ENCODE peak calls at places on chromosomes 16 and 17, in seven cellular contexts. B is HepG2, L is H1, G is prostate gland, Z is ovary, Q is testis, T is stomach. F is an unnamed sample. For H3K36me3, the result is how much of the 10 kb centered on the place peaks cover.

GRCh38 chr16:85562102-85562786 is 50.9 kb upstream of the GSE1 start:
- DNase-seq in G (no peak), L (peak), B (no peak), Z (no peak), T (no peak), Q (no peak), F (no peak)

GRCh38 chr16:502179-502943 is 25.2 kb upstream of the CAPN15 start:
- DNase-seq in T (no peak), G (no peak), Z (no peak), B (peak), L (no peak), Q (no peak), F (no peak)

GRCh38 chr17:27315322-27315721 is 21.4 kb downstream of the WSB1 start:
- DNase-seq in Q (peak), G (peak), T (peak), L (no peak), Z (peak), B (no peak), F (peak)

GRCh38 chr17:11852911-11853310 is 144.4 kb downstream of the ZNF18 start:
- DNase-seq in L (no peak), T (no peak), Z (no peak), B (no peak), Q (no peak), G (no peak), F (no peak)

GRCh38 chr17:68498479-68499326 is 13.5 kb upstream of the PRKAR1A start:
- DNase-seq in Z (peak), L (no peak), Q (peak), G (no peak), B (no peak), T (peak), F (peak)

GRCh38 chr17:32239457-32239856 is 26.2 kb upstream of the RHBDL3 start:
- DNase-seq in Q (no peak), B (no peak), Z (no peak), T (no peak), L (no peak), G (no peak), F (no peak)

GRCh38 chr17:11290814-11291213 is 49.8 kb downstream of the SHISA6 start:
- DNase-seq in G (no peak), L (no peak), Q (no peak), Z (no peak), T (no peak), B (no peak), F (no peak)

GRCh38 chr16:87017388-87018012 is 299.7 kb downstream of the C16orf95 start:
- DNase-seq in B (no peak), G (no peak), T (no peak), L (no peak), Z (no peak), Q (no peak), F (no peak)

GRCh38 chr16:73418746-73419145 is 370.8 kb upstream of the ZFHX3 start:
- DNase-seq in L (no peak), T (no peak), Q (no peak), B (no peak), G (no peak), Z (no peak), F (no peak)

GRCh38 chr17:38768417-38768816 is 15.9 kb downstream of the PSMB3 start:
- DNase-seq in Q (no peak), L (no peak), Z (no peak), B (no peak), G (no peak), T (no peak), F (peak)

GRCh38 chr17:57366558-57367351 is 110.4 kb downstream of the MSI2 start:
- DNase-seq in B (peak), G (no peak), T (peak), Z (no peak), L (no peak), Q (peak), F (peak)

GRCh38 chr17:74528491-74529199 is 2.6 kb downstream of the CD300LB start:
- DNase-seq in Q (peak), Z (no peak), G (no peak), B (no peak), L (no peak), T (peak), F (no peak)

GRCh38 chr16:55868137-55868536 is 7.0 kb downstream of the CES5A start:
- DNase-seq in L (no peak), Z (no peak), Q (no peak), T (no peak), G (no peak), B (no peak), F (no peak)

GRCh38 chr17:56973520-56973919 is 4.4 kb upstream of the SCPEP1 start:
- DNase-seq in B (no peak), G (peak), Q (no peak), L (no peak), T (no peak), Z (no peak), F (no peak)

GRCh38 chr17:52106638-52107261 is 51.8 kb downstream of the CA10 start:
- DNase-seq in G (peak), L (peak), Z (peak), B (peak), Q (peak), T (peak), F (peak)

GRCh38 chr16:70573451-70574121 is 50.0 kb downstream of the SF3B3 start:
- DNase-seq in Z (no peak), L (no peak), T (no peak), B (peak), G (peak), Q (peak), F (peak)

GRCh38 chr16:84500531-84500930 is 3.9 kb downstream of the MEAK7 start:
- DNase-seq in B (no peak), Q (no peak), T (no peak), Z (peak), G (no peak), L (no peak), F (no peak)

GRCh38 chr17:19720631-19721426 is 4.4 kb upstream of the SLC47A2 start:
- DNase-seq in Z (no peak), Q (no peak), T (peak), G (no peak), L (no peak), B (peak), F (no peak)

GRCh38 chr16:17134586-17134985 is 336.2 kb downstream of the XYLT1 start:
- DNase-seq in T (no peak), G (no peak), Z (no peak), Q (no peak), B (no peak), L (no peak), F (no peak)

GRCh38 chr16:85699628-85700027 is 10.9 kb upstream of the GINS2 start:
- DNase-seq in Q (no peak), G (no peak), Z (no peak), B (no peak), L (no peak), T (no peak), F (no peak)

GRCh38 chr16:27436921-27437650 is 35.1 kb downstream of the IL21R start:
- DNase-seq in B (no peak), T (peak), Q (peak), Z (no peak), L (peak), G (no peak), F (no peak)

GRCh38 chr17:75417054-75417453 is 11.6 kb upstream of the GRB2 start:
- DNase-seq in G (no peak), B (no peak), L (no peak), T (no peak), Q (peak), Z (no peak), F (peak)

GRCh38 chr17:1639549-1639948 is 6.0 kb downstream of the SCARF1 start:
- DNase-seq in L (no peak), G (no peak), B (no peak), Z (no peak), T (no peak), Q (peak), F (no peak)

GRCh38 chr17:34580685-34581445 is 1.5 kb downstream of the TMEM132E start:
- DNase-seq in G (no peak), T (no peak), Q (peak), B (no peak), L (peak), Z (no peak), F (no peak)

GRCh38 chr17:76271669-76272540 is 6.8 kb downstream of the UBALD2 start:
- DNase-seq in Z (no peak), Q (no peak), L (peak), B (no peak), T (peak), G (no peak), F (no peak)

GRCh38 chr17:69516911-69517310 is 102.4 kb downstream of the MAP2K6 start:
- DNase-seq in Z (no peak), B (no peak), Q (no peak), T (no peak), G (no peak), L (no peak), F (no peak)

GRCh38 chr16:66026211-66026610 is 340.3 kb upstream of the CDH5 start:
- DNase-seq in G (peak), L (peak), Q (no peak), Z (no peak), B (no peak), T (no peak), F (no peak)

DNA sequence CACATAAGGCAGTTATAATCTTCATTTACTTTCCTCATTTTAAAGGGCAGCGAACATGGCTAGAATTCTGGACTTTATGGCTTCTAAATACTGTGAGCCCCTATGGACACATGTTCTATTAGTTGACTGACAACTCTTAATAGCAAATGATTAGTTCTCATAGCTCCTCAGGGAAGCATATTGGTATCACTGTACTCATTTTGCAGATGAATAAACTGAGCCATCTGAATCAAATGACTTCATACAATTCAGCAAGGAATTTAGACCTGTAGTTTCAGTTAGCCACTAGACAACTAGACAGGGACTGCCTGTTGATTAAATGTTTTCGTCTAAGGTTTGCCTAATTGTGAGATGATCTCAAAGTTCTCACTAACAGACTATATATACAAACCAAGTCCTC is 9.7 kb downstream of the TOB1 start:
- DNase-seq in Z (no peak), G (no peak), B (no peak), T (no peak), Q (no peak), L (no peak), F (no peak)
- H3K36me3 ChIP-seq in Z (under half), G (under half), B (under half), T (under half), Q (under half), L (under half), F (under half)

GRCh38 chr17:47620503-47621245 is 29.0 kb upstream of the KPNB1 start:
- DNase-seq in L (no peak), G (no peak), B (peak), Z (no peak), T (no peak), Q (no peak), F (no peak)

GRCh38 chr17:47622179-47622549 is 27.6 kb upstream of the KPNB1 start:
- DNase-seq in T (no peak), G (no peak), L (no peak), B (no peak), Q (no peak), Z (no peak), F (no peak)

GRCh38 chr17:47618416-47618815 is 31.3 kb upstream of the KPNB1 start:
- DNase-seq in B (peak), Q (no peak), L (no peak), G (no peak), T (no peak), Z (no peak), F (no peak)

GRCh38 chr17:47624727-47625068 is 25.0 kb upstream of the KPNB1 start:
- DNase-seq in Q (no peak), T (no peak), L (no peak), B (no peak), G (no peak), Z (no peak), F (no peak)

GRCh38 chr17:47621293-47622178 is 28.2 kb upstream of the KPNB1 start:
- DNase-seq in Z (peak), B (no peak), L (no peak), G (peak), T (no peak), Q (peak), F (peak)
- TF ChIP-seq CTCF in Z (no peak), B (no peak), L (peak), G (no peak), T (no peak), Q (no peak), F (no peak)

GRCh38 chr17:17044846-17045561 is 2.7 kb downstream of the MPRIP start:
- DNase-seq in G (no peak), T (peak), Z (no peak), L (no peak), B (no peak), Q (peak), F (peak)
- TF ChIP-seq POLR2A in G (no peak), T (no peak), Z (no peak), L (no peak), B (no peak), Q (no peak), F (peak)

GRCh38 chr16:10902999-10903398 is 26.0 kb downstream of the CIITA start:
- DNase-seq in L (no peak), G (no peak), B (no peak), T (no peak), Q (no peak), Z (no peak), F (no peak)
- H3K36me3 ChIP-seq in L (under half), G (under half), B (under half), T (under half), Q (under half), Z (under half), F (under half)

GRCh38 chr17:17358866-17359265 is 55.7 kb downstream of the NT5M start:
- DNase-seq in Q (no peak), L (no peak), Z (no peak), T (no peak), B (no peak), G (no peak), F (no peak)

GRCh38 chr17:17361543-17362511 is 58.7 kb downstream of the NT5M start:
- DNase-seq in L (no peak), Q (no peak), B (no peak), T (no peak), G (no peak), Z (no peak), F (peak)

GRCh38 chr17:17359271-17359670 is 56.1 kb downstream of the NT5M start:
- DNase-seq in G (no peak), L (no peak), T (no peak), Z (no peak), Q (no peak), B (no peak), F (no peak)

GRCh38 chr17:17358060-17358751 is 55.0 kb downstream of the NT5M start:
- DNase-seq in Z (no peak), Q (no peak), L (no peak), T (no peak), B (no peak), G (no peak), F (no peak)

DNA sequence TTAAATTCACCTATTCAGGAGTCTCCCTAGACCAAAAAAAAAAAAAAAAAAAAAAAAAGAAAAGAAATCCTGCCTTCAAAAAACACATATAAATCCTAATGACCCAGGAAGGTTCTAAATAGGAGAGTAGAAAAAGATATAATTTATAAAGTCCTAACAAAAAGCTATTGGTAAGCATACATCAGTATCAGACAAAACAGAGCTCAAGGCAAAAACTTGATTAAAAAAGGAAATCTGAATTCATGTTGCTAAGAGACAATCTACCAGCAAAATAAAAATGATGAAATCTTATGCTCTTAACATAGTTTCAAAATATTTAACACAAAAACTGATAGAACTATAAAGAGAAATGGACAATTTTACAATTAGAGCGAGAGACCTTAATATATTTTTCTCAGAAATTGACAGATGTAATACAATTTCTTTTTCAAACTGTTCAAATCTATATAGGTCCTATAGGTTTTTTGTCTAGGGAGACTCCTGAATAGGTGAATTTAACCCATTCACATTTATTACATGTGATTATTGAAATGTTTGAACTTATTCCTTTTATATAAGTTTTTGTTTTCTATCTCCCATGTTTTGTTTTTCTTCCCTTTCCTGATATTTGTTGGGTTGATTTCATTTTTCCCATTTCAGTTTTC is 57.0 kb downstream of the NT5M start:
- DNase-seq in Z (no peak), L (no peak), B (no peak), G (no peak), T (no peak), Q (no peak), F (no peak)
- TF ChIP-seq CTCF in Z (no peak), L (no peak), B (no peak), G (no peak), T (no peak), Q (no peak), F (no peak)

GRCh38 chr16:77402672-77403071 is 32.2 kb downstream of the ADAMTS18 start:
- DNase-seq in B (no peak), L (no peak), T (no peak), G (no peak), Q (no peak), Z (no peak), F (no peak)

GRCh38 chr16:77402118-77402517 is 32.7 kb downstream of the ADAMTS18 start:
- DNase-seq in B (no peak), Z (no peak), G (no peak), T (no peak), Q (no peak), L (no peak), F (no peak)

GRCh38 chr16:77406680-77407079 is 28.2 kb downstream of the ADAMTS18 start:
- DNase-seq in B (peak), Q (no peak), Z (no peak), G (no peak), L (no peak), T (no peak), F (no peak)

GRCh38 chr16:77403732-77404131 is 31.1 kb downstream of the ADAMTS18 start:
- DNase-seq in T (no peak), Z (no peak), G (no peak), Q (no peak), L (no peak), B (no peak), F (no peak)

GRCh38 chr16:77404823-77405222 is 30.0 kb downstream of the ADAMTS18 start:
- DNase-seq in Z (no peak), Q (no peak), L (no peak), G (no peak), B (no peak), T (no peak), F (no peak)
- TF ChIP-seq POLR2A in Z (no peak), Q (no peak), L (no peak), G (no peak), B (no peak), T (no peak), F (no peak)

GRCh38 chr17:73240561-73240960 is 21.1 kb downstream of the CPSF4L start:
- DNase-seq in L (no peak), B (no peak), Q (no peak), G (no peak), Z (no peak), T (no peak), F (no peak)
- H3K36me3 ChIP-seq in L (under half), B (under half), Q (under half), G (under half), Z (under half), T (under half), F (under half)

F was measured in heart left ventricle.